ENCODE peak calls at places on chromosomes 6 and 20, in seven cellular contexts. I is stimulated activated CD4-positive, alpha-beta T cell treated with anti-CD3 and anti-CD28 coated beads, Interleukin-1b, Interleukin-23, amount 100 ng/mL, for 1 hour; Z is left colon; O is endodermal cell; W is left cardiac atrium; N is NCI-H1694 treated with DMSO at 0.1 percent for 48 hours; L is naive thymus-derived CD8-positive, alpha-beta T cell. T is an unnamed sample.
A peak's percentile ranks its signal among the peaks of the same experiment; 100 is the strongest.

GRCh38 chr6:170021579-170021978 is 269.3 kb downstream of the DLL1 start:
- DNase-seq in N (no peak), O (peak; percentile 18), Z (no peak), L (no peak), W (no peak), I (no peak), T (no peak)

GRCh38 chr6:16244869-16245451 is 6.6 kb downstream of the GMPR start:
- DNase-seq in L (no peak), O (no peak), N (no peak), Z (no peak), W (no peak), I (no peak), T (peak; percentile 71)

GRCh38 chr20:16428112-16428511 is 145.1 kb downstream of the KIF16B start:
- DNase-seq in N (no peak), Z (no peak), I (no peak), W (no peak), O (no peak), L (no peak), T (no peak)

GRCh38 chr20:41369673-41370072 is 3.1 kb upstream of the EMILIN3 start:
- DNase-seq in Z (no peak), O (no peak), W (no peak), I (no peak), N (no peak), L (no peak), T (no peak)

GRCh38 chr20:50346372-50347347 is 156.0 kb downstream of the CEBPB start:
- DNase-seq in O (peak; percentile 47), L (peak; percentile 24), I (no peak), N (peak; percentile 65), Z (peak; percentile 80), W (peak; percentile 91), T (peak; percentile 89)

GRCh38 chr6:31945507-31946369 is at the start of gene CFB:
- DNase-seq in O (peak; percentile 63), N (no peak), I (no peak), W (peak; percentile 84), Z (peak; percentile 76), L (peak; percentile 19), T (no peak)

GRCh38 chr6:158819977-158820632 is 937 bp upstream of the EZR start:
- DNase-seq in Z (no peak), L (no peak), I (no peak), N (no peak), O (peak; percentile 36), W (no peak), T (no peak)

GRCh38 chr6:128870751-128871150 is 12.2 kb upstream of the LAMA2 start:
- DNase-seq in Z (no peak), I (no peak), L (no peak), W (no peak), N (no peak), O (no peak), T (no peak)

GRCh38 chr20:62815066-62815991 is 1.5 kb upstream of the COL9A3 start:
- DNase-seq in L (no peak), O (peak; percentile 91), W (no peak), N (no peak), I (no peak), Z (no peak), T (no peak)

GRCh38 chr6:36949636-36950035 is 4.9 kb upstream of the PI16 start:
- DNase-seq in Z (no peak), I (no peak), O (no peak), L (no peak), W (no peak), N (no peak), T (no peak)

GRCh38 chr6:6003334-6004146 is 3.2 kb downstream of the NRN1 start:
- DNase-seq in O (peak; percentile 89), Z (peak; percentile 33), L (peak; percentile 69), W (peak; percentile 34), N (no peak), I (no peak), T (no peak)

GRCh38 chr6:161882196-161882595 is 608.3 kb upstream of the AGPAT4 start:
- DNase-seq in I (no peak), Z (peak; percentile 61), W (no peak), O (no peak), L (no peak), N (no peak), T (no peak)

GRCh38 chr6:16816891-16817290 is 55.6 kb upstream of the ATXN1 start:
- DNase-seq in Z (no peak), W (no peak), O (no peak), I (no peak), N (no peak), L (no peak), T (no peak)

GRCh38 chr6:42923656-42924055 is 5.6 kb upstream of the CNPY3 start:
- DNase-seq in N (no peak), L (no peak), Z (no peak), O (no peak), I (no peak), W (no peak), T (no peak)

GRCh38 chr6:105733556-105734162 is 330.8 kb upstream of the PREP start:
- DNase-seq in W (no peak), O (no peak), N (peak; percentile 14), L (no peak), Z (no peak), I (no peak), T (peak; percentile 22)

GRCh38 chr20:52524865-52525264 is 333.3 kb upstream of the ZFP64 start:
- DNase-seq in L (no peak), Z (no peak), N (no peak), O (no peak), I (no peak), W (no peak), T (no peak)

GRCh38 chr20:56003966-56004365 is 1.4 kb downstream of the CBLN4 start:
- DNase-seq in N (no peak), L (no peak), Z (peak; percentile 18), O (peak; percentile 85), W (peak; percentile 23), I (no peak), T (no peak)

GRCh38 chr6:56579155-56579851 is 63.4 kb downstream of the DST start:
- DNase-seq in W (no peak), L (no peak), Z (no peak), O (no peak), I (no peak), N (no peak), T (no peak)

T was measured in NCI-H446.